ENCODE peak calls at places on chromosomes 2 and 18, in six cellular contexts. One of them, this sample, is unnamed.

GRCh38 chr2:3493610-3493997 is 25.7 kb downstream of the ADI1 start:
- DNase-seq in BJ: no peak
- DNase-seq in psoas muscle: no peak
- DNase-seq in CD4-positive, CD25-positive, alpha-beta regulatory T cell: no peak
- DNase-seq in adipocyte: peak; percentile 8
- DNase-seq in CD8-positive, alpha-beta T cell: no peak
- DNase-seq in this sample: no peak

GRCh38 chr18:6056171-6056932 is 161.0 kb upstream of the TMEM200C start:
- DNase-seq in BJ: no peak
- DNase-seq in adipocyte: peak; percentile 44
- DNase-seq in psoas muscle: no peak
- DNase-seq in CD8-positive, alpha-beta T cell: no peak
- DNase-seq in CD4-positive, CD25-positive, alpha-beta regulatory T cell: no peak
- DNase-seq in this sample: no peak

GRCh38 chr18:32711862-32712261 is 61.0 kb downstream of the KLHL14 start:
- DNase-seq in adipocyte: no peak
- DNase-seq in BJ: no peak
- DNase-seq in CD8-positive, alpha-beta T cell: no peak
- DNase-seq in psoas muscle: no peak
- DNase-seq in CD4-positive, CD25-positive, alpha-beta regulatory T cell: no peak
- DNase-seq in this sample: no peak

GRCh38 chr2:238439093-238439849 is 12.5 kb downstream of the ASB1 start:
- DNase-seq in BJ: peak; percentile 75
- DNase-seq in CD8-positive, alpha-beta T cell: no peak
- DNase-seq in psoas muscle: peak; percentile 51
- DNase-seq in CD4-positive, CD25-positive, alpha-beta regulatory T cell: no peak
- DNase-seq in adipocyte: peak; percentile 85
- DNase-seq in this sample: peak; percentile 75

GRCh38 chr2:119520696-119521436 is 3.4 kb downstream of the SCTR start:
- DNase-seq in BJ: no peak
- DNase-seq in psoas muscle: no peak
- DNase-seq in adipocyte: no peak
- DNase-seq in CD8-positive, alpha-beta T cell: no peak
- DNase-seq in CD4-positive, CD25-positive, alpha-beta regulatory T cell: no peak
- DNase-seq in this sample: no peak

GRCh38 chr2:205424326-205424725 is 258.0 kb upstream of the NRP2 start:
- DNase-seq in BJ: no peak
- DNase-seq in adipocyte: no peak
- DNase-seq in CD4-positive, CD25-positive, alpha-beta regulatory T cell: no peak
- DNase-seq in CD8-positive, alpha-beta T cell: no peak
- DNase-seq in psoas muscle: no peak
- DNase-seq in this sample: no peak

GRCh38 chr18:59987102-59987501 is 87.3 kb downstream of the PMAIP1 start:
- DNase-seq in BJ: no peak
- DNase-seq in CD4-positive, CD25-positive, alpha-beta regulatory T cell: no peak
- DNase-seq in adipocyte: no peak
- DNase-seq in psoas muscle: no peak
- DNase-seq in CD8-positive, alpha-beta T cell: no peak
- DNase-seq in this sample: no peak

GRCh38 chr2:106105151-106105922 is 88.8 kb downstream of the UXS1 start:
- DNase-seq in CD8-positive, alpha-beta T cell: no peak
- DNase-seq in CD4-positive, CD25-positive, alpha-beta regulatory T cell: no peak
- DNase-seq in BJ: no peak
- DNase-seq in adipocyte: no peak
- DNase-seq in psoas muscle: no peak
- DNase-seq in this sample: no peak

GRCh38 chr18:35868919-35869318 is 103.6 kb upstream of the RMP24 start:
- DNase-seq in BJ: no peak
- DNase-seq in adipocyte: no peak
- DNase-seq in psoas muscle: no peak
- DNase-seq in CD8-positive, alpha-beta T cell: no peak
- DNase-seq in CD4-positive, CD25-positive, alpha-beta regulatory T cell: no peak
- DNase-seq in this sample: no peak

GRCh38 chr2:134104754-134105153 is 149.1 kb upstream of the MGAT5 start:
- DNase-seq in psoas muscle: no peak
- DNase-seq in BJ: no peak
- DNase-seq in adipocyte: no peak
- DNase-seq in CD8-positive, alpha-beta T cell: no peak
- DNase-seq in CD4-positive, CD25-positive, alpha-beta regulatory T cell: no peak
- DNase-seq in this sample: no peak

GRCh38 chr2:83967854-83968253 is 491.2 kb downstream of the SUCLG1 start:
- DNase-seq in psoas muscle: no peak
- DNase-seq in CD4-positive, CD25-positive, alpha-beta regulatory T cell: no peak
- DNase-seq in CD8-positive, alpha-beta T cell: no peak
- DNase-seq in adipocyte: no peak
- DNase-seq in BJ: no peak
- DNase-seq in this sample: no peak

GRCh38 chr2:72965016-72965415 is 47.7 kb downstream of the EMX1 start:
- DNase-seq in psoas muscle: no peak
- DNase-seq in CD4-positive, CD25-positive, alpha-beta regulatory T cell: no peak
- DNase-seq in BJ: no peak
- DNase-seq in CD8-positive, alpha-beta T cell: no peak
- DNase-seq in adipocyte: no peak
- DNase-seq in this sample: no peak

GRCh38 chr2:88831792-88832248 is 140.3 kb downstream of the RPIA start:
- DNase-seq in CD8-positive, alpha-beta T cell: peak; percentile 14
- DNase-seq in adipocyte: peak; percentile 4
- DNase-seq in CD4-positive, CD25-positive, alpha-beta regulatory T cell: no peak
- DNase-seq in BJ: no peak
- DNase-seq in psoas muscle: peak; percentile 29
- DNase-seq in this sample: no peak

GRCh38 chr18:46732201-46732600 is 24.7 kb downstream of the ST8SIA5 start:
- DNase-seq in BJ: no peak
- DNase-seq in adipocyte: no peak
- DNase-seq in psoas muscle: no peak
- DNase-seq in CD4-positive, CD25-positive, alpha-beta regulatory T cell: no peak
- DNase-seq in CD8-positive, alpha-beta T cell: no peak
- DNase-seq in this sample: no peak

GRCh38 chr18:46734981-46735380 is 21.9 kb downstream of the ST8SIA5 start:
- DNase-seq in CD4-positive, CD25-positive, alpha-beta regulatory T cell: no peak
- DNase-seq in BJ: no peak
- DNase-seq in psoas muscle: no peak
- DNase-seq in CD8-positive, alpha-beta T cell: no peak
- DNase-seq in adipocyte: no peak
- DNase-seq in this sample: no peak

GRCh38 chr18:46733872-46734271 is 23.0 kb downstream of the ST8SIA5 start:
- DNase-seq in psoas muscle: no peak
- DNase-seq in BJ: no peak
- DNase-seq in CD8-positive, alpha-beta T cell: no peak
- DNase-seq in adipocyte: no peak
- DNase-seq in CD4-positive, CD25-positive, alpha-beta regulatory T cell: no peak
- DNase-seq in this sample: no peak

GRCh38 chr18:46731316-46731715 is 25.5 kb downstream of the ST8SIA5 start:
- DNase-seq in CD4-positive, CD25-positive, alpha-beta regulatory T cell: no peak
- DNase-seq in BJ: no peak
- DNase-seq in psoas muscle: no peak
- DNase-seq in CD8-positive, alpha-beta T cell: no peak
- DNase-seq in adipocyte: no peak
- DNase-seq in this sample: no peak

GRCh38 chr18:46732801-46733200 is 24.1 kb downstream of the ST8SIA5 start:
- DNase-seq in adipocyte: no peak
- DNase-seq in CD4-positive, CD25-positive, alpha-beta regulatory T cell: no peak
- DNase-seq in psoas muscle: no peak
- DNase-seq in BJ: no peak
- DNase-seq in CD8-positive, alpha-beta T cell: no peak
- DNase-seq in this sample: no peak
- H3K36me3 ChIP-seq in adipocyte: no peaks in the 10 kb centered on the region
- H3K36me3 ChIP-seq in CD4-positive, CD25-positive, alpha-beta regulatory T cell: no peaks in the 10 kb centered on the region
- H3K36me3 ChIP-seq in psoas muscle: no peaks in the 10 kb centered on the region
- H3K36me3 ChIP-seq in BJ: no peaks in the 10 kb centered on the region
- H3K36me3 ChIP-seq in CD8-positive, alpha-beta T cell: no peaks in the 10 kb centered on the region
- H3K36me3 ChIP-seq in this sample: no peaks in the 10 kb centered on the region

GRCh38 chr2:224287533-224287932 is 114.4 kb downstream of the FAM124B start:
- DNase-seq in CD4-positive, CD25-positive, alpha-beta regulatory T cell: no peak
- DNase-seq in BJ: no peak
- DNase-seq in adipocyte: no peak
- DNase-seq in psoas muscle: no peak
- DNase-seq in CD8-positive, alpha-beta T cell: no peak
- DNase-seq in this sample: no peak
- H3K4me3 ChIP-seq in CD4-positive, CD25-positive, alpha-beta regulatory T cell: no peak overlapping the region
- H3K4me3 ChIP-seq in BJ: no peak overlapping the region
- H3K4me3 ChIP-seq in adipocyte: no peak overlapping the region
- H3K4me3 ChIP-seq in psoas muscle: no peak overlapping the region
- H3K4me3 ChIP-seq in CD8-positive, alpha-beta T cell: no peak overlapping the region
- H3K4me3 ChIP-seq in this sample: no peak overlapping the region

DNA sequence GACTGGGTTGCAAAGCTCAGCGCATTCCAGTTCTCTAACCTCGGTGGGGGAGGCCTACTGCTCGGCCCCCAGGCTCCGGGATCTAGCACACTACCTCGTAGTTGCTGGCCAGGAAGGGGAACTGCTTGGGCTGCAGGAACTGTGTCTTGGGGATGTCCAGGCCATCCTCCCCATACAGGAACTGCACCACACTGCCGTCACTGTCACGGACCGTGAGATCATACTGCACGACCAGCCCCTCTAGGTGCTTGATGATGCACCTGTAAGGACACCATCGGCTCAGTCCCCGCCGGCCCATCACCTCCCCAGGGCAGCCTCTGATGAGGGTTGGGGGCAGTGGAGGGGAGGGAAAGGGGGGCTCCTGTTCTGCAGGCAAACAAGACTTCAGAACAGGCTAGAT is 61.6 kb downstream of the POLR1A start:
- DNase-seq in adipocyte: no peak
- DNase-seq in psoas muscle: no peak
- DNase-seq in CD8-positive, alpha-beta T cell: no peak
- DNase-seq in CD4-positive, CD25-positive, alpha-beta regulatory T cell: no peak
- DNase-seq in BJ: no peak
- DNase-seq in this sample: no peak
- H3K36me3 ChIP-seq in adipocyte: peaks cover 100% of the 10 kb centered on the region
- H3K36me3 ChIP-seq in psoas muscle: peaks cover 29% of the 10 kb centered on the region
- H3K36me3 ChIP-seq in CD8-positive, alpha-beta T cell: peaks cover 25% of the 10 kb centered on the region
- H3K36me3 ChIP-seq in CD4-positive, CD25-positive, alpha-beta regulatory T cell: peaks cover 53% of the 10 kb centered on the region
- H3K36me3 ChIP-seq in BJ: peaks cover 43% of the 10 kb centered on the region
- H3K36me3 ChIP-seq in this sample: peaks cover 41% of the 10 kb centered on the region

DNA sequence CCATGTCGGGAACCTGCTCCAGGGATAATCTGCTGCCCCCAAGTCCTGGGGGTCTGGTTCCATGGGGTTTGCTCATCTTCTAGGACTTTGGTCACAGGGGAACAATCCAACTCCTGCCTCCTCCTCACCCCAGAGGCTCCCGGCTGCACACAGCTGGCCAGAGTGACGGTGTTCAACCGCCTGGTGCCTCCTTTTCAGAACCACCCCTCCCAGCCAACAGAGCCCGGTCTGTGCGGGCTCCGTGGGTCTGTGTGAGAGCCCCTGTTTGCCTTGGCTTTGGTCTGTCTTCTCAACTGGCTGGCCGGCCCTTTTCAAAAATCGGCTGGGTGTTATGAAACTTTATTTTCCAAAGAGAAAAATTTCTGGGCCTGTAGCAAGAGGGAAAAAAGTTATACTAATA is 138.3 kb downstream of the GLI2 start:
- DNase-seq in BJ: no peak
- DNase-seq in CD4-positive, CD25-positive, alpha-beta regulatory T cell: no peak
- DNase-seq in adipocyte: no peak
- DNase-seq in CD8-positive, alpha-beta T cell: no peak
- DNase-seq in psoas muscle: no peak
- DNase-seq in this sample: no peak
- H3K4me3 ChIP-seq in BJ: no peak overlapping the region
- H3K4me3 ChIP-seq in CD4-positive, CD25-positive, alpha-beta regulatory T cell: no peak overlapping the region
- H3K4me3 ChIP-seq in adipocyte: no peak overlapping the region
- H3K4me3 ChIP-seq in CD8-positive, alpha-beta T cell: no peak overlapping the region
- H3K4me3 ChIP-seq in psoas muscle: no peak overlapping the region
- H3K4me3 ChIP-seq in this sample: no peak overlapping the region

GRCh38 chr2:208254118-208254870 is 577 bp downstream of the IDH1 start:
- DNase-seq in CD8-positive, alpha-beta T cell: peak; percentile 70
- DNase-seq in adipocyte: peak; percentile 92
- DNase-seq in psoas muscle: peak; percentile 85
- DNase-seq in CD4-positive, CD25-positive, alpha-beta regulatory T cell: peak; percentile 83
- DNase-seq in BJ: peak; percentile 13
- DNase-seq in this sample: peak; percentile 74
- H3K36me3 ChIP-seq in CD8-positive, alpha-beta T cell: no peaks in the 10 kb centered on the region
- H3K36me3 ChIP-seq in adipocyte: peaks cover 39% of the 10 kb centered on the region
- H3K36me3 ChIP-seq in psoas muscle: peaks cover 1% of the 10 kb centered on the region
- H3K36me3 ChIP-seq in CD4-positive, CD25-positive, alpha-beta regulatory T cell: peaks cover 7% of the 10 kb centered on the region
- H3K36me3 ChIP-seq in BJ: no peaks in the 10 kb centered on the region
- H3K36me3 ChIP-seq in this sample: peaks cover 7% of the 10 kb centered on the region

DNA sequence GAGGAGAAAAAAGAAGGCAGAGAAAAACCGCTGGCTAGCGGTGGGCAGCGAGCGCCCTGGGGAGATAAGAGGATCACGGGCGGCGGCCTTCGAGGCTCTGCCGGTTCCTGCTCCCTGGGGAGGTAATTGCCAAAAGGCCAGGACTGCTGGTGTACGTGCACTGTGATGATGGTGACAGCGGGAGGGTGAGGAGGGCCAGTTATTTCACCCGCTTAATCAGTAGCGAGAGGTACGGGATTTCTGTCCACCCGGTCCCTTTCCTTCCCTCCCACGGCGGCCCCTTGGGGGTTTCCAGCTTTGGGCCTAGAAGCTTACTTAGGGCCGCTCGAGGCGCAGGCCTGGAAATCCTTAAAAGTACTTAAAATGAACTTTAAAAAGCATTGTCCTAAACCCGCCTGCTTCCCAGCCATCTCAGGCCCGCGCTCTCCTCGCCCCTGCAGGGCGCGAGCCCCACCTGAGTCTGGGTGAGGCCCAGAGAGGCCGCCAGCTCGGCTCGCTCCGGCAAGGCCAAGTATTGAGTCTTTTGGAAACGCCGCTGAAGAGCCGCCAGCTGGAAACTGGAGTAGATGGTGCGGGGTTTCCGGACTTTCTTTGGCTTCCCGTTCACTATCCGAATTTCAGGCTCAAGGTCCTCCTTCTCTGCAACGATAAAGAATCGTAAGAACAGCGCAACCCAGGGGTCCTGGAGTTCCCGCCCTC is 1.5 kb downstream of the DLX2 start:
- DNase-seq in psoas muscle: no peak
- DNase-seq in BJ: no peak
- DNase-seq in CD8-positive, alpha-beta T cell: no peak
- DNase-seq in CD4-positive, CD25-positive, alpha-beta regulatory T cell: no peak
- DNase-seq in adipocyte: peak; percentile 53
- DNase-seq in this sample: no peak
- H3K4me3 ChIP-seq in psoas muscle: peak overlapping the region; percentile 69
- H3K4me3 ChIP-seq in BJ: peak overlapping the region; percentile 49
- H3K4me3 ChIP-seq in CD8-positive, alpha-beta T cell: peak overlapping the region; percentile 44
- H3K4me3 ChIP-seq in CD4-positive, CD25-positive, alpha-beta regulatory T cell: peak overlapping the region; percentile 19
- H3K4me3 ChIP-seq in adipocyte: peak overlapping the region; percentile 81
- H3K4me3 ChIP-seq in this sample: no peak overlapping the region